ENCODE peak calls at places on chromosomes 4 and X, in eight cellular contexts. P, O, T, C, F, Y, I and M are unnamed samples.

GRCh38 chr4:10109995-10110670 is 6.5 kb downstream of the WDR1 start:
- DNase-seq in F (no peak), O (no peak), T (no peak), Y (no peak), P (no peak), C (no peak), I (no peak), M (no peak)

GRCh38 chr4:147378780-147379179 is 102.1 kb upstream of the EDNRA start:
- DNase-seq in T (no peak), C (no peak), F (no peak), Y (no peak), I (peak), O (peak), P (no peak), M (no peak)

GRCh38 chr4:85968945-85969830 is 390.7 kb downstream of the MAPK10 start:
- DNase-seq in P (peak), Y (no peak), C (peak), O (no peak), F (peak), I (peak), T (no peak), M (no peak)

GRCh38 chrX:40366661-40367060 is 214.1 kb upstream of the ATP6AP2 start:
- DNase-seq in T (no peak), Y (no peak), I (no peak), O (no peak), C (no peak), P (no peak), F (no peak), M (no peak)

GRCh38 chr4:16670726-16671125 is 227.7 kb downstream of the LDB2 start:
- DNase-seq in I (no peak), T (no peak), Y (no peak), C (no peak), F (no peak), P (no peak), O (no peak), M (no peak)

GRCh38 chr4:1061372-1061700 is 49.9 kb downstream of the FGFRL1 start:
- DNase-seq in P (no peak), C (no peak), F (no peak), I (no peak), O (no peak), Y (peak), T (no peak), M (no peak)

GRCh38 chr4:166121897-166122296 is 248.9 kb downstream of the TLL1 start:
- DNase-seq in C (no peak), T (no peak), I (no peak), P (no peak), O (no peak), Y (peak), F (no peak), M (no peak)

GRCh38 chr4:6442555-6442954 is 29.9 kb downstream of the PPP2R2C start:
- DNase-seq in T (no peak), Y (no peak), F (no peak), C (no peak), I (no peak), O (no peak), P (no peak), M (no peak)

GRCh38 chr4:581753-582361 is 5.8 kb upstream of the TMEM271 start:
- DNase-seq in I (no peak), O (no peak), P (no peak), T (no peak), Y (no peak), C (no peak), F (no peak), M (no peak)

GRCh38 chr4:7323872-7324650 is 110.7 kb downstream of the PSAPL1 start:
- DNase-seq in P (no peak), O (peak), T (peak), Y (no peak), F (no peak), C (no peak), I (peak), M (peak)

GRCh38 chr4:82268826-82269193 is 105.0 kb downstream of the HNRNPD start:
- DNase-seq in F (no peak), T (no peak), O (no peak), Y (no peak), P (no peak), C (no peak), I (no peak), M (no peak)

DNA sequence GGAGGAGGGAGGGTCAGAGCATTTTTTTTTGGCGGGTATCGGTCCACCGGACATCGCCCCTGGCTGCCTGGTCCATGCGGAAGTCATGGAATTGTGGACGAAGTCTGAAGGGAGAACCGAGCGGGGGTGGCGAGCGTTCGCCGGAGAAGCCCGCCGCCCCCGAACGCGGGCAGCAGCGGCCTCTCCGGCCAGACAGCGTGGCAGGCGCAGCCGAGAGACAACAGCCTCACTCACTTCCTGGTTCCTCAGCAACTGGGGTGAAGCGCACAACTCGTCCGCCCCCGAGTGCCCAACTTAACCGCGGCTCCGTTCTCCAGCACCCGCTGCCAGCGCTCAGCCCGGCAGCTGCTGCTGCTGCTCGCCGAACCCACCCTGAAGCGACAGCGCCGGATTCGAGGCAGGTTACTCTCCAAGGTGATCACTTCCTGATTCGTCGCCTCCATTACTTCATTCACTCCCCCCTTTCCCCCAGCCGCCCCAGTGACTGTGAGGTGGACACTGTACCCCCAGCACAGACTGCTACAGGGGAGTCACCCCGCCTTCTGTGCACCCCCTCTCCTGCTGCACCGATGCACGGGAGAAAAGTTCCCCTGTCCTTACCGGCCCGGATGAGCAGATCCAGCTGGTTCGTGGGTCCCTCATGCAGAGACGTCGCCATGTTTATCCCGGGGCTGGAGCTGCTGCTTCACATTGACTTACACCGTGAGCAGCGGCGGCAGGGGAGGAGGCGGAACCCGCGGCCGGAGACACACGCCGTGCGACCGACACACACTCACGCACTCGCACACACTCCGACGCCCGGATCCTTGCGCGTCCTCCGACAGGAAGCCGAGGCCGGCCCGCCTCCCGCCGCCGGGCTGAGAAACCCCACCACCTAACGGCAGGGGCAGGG is 68.2 kb downstream of the NOCT start:
- DNase-seq in C (peak), P (peak), T (peak), Y (peak), O (peak), F (peak), I (peak), M (peak)
- TF ChIP-seq CTCF in C (peak), P (peak), T (peak), Y (peak), O (no peak), F (peak), I (no peak), M (peak)

DNA sequence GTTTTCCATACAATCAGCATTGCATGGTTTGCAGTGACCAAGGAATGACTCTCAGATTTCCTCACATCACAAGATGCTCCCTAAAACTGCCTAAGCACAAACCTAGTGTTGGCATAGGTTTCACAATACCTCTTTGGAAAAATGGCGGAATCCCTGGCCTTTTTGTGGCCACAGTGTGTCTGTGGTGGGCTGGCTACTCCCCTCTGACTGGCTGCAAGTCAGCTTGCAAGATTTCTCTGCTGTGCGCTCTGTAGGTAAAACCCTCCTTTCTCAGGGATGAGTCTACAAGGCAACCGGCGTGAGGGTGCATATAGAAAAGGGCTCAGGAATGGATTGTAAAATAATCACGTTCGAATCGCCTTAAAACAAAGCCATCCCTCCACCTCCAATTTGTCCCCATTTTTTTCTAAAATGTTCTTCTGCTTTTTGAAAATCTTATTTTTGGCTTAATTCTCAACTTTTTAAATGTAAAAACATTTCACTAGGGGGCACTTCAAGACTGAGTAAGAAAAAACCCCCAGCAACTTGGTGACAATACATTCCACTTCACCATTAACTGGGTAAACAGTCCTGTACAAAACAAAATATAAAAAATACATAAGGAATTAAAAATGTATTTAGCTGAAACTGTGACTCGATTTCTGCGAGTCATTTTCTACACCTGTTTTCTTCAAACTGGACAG is 235.6 kb downstream of the STIM2 start:
- DNase-seq in C (no peak), Y (no peak), P (no peak), T (no peak), I (no peak), O (no peak), F (no peak), M (no peak)
- TF ChIP-seq CTCF in C (peak), Y (no peak), P (no peak), T (no peak), I (no peak), O (no peak), F (no peak), M (no peak)

DNA sequence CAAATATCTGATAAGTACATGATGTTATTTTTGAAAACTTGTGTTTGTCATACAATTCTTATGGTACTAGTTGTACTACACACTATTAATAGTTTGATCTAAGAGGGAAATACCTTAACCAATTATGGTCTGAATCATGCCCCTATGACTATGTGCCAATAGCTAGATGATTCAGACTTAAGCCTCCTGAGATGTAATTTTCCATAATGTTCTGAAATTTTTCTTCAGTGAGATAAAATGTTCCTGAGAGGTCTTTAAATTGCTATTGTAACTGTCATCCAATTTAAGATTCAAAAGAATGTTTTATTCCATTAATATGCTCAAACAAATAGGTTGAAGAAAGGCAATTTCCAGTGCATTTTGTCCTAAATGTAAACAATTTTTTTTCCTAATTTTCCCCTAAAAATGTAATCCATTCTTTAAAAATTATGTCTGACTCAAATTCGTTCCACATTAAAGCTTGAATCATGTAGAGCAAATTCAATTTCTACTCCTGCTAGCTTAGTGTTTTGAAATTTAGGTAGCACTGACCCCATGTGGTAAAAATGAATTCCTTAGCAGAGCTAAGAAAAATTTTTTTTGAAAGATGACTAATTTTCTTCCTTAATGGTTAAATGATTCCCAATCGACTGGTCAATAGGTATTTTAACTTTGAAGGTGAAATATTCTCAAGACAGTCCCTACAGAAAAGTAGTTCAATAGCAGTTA is 49.1 kb downstream of the APOOL start:
- DNase-seq in P (no peak), I (peak), T (no peak), C (no peak), Y (no peak), F (peak), O (no peak), M (no peak)
- TF ChIP-seq CTCF in P (peak), I (peak), T (no peak), C (peak), Y (no peak), F (peak), O (no peak), M (peak)

GRCh38 chr4:140858897-140859296 is 102.7 kb upstream of the TBC1D9 start:
- DNase-seq in F (no peak), T (no peak), P (no peak), C (peak), I (peak), Y (no peak), O (peak), M (peak)

GRCh38 chr4:140863187-140863586 is 107.0 kb upstream of the TBC1D9 start:
- DNase-seq in T (no peak), P (no peak), O (no peak), Y (no peak), I (no peak), F (no peak), C (no peak), M (no peak)

GRCh38 chr4:140862182-140862442 is 105.9 kb upstream of the TBC1D9 start:
- DNase-seq in F (no peak), Y (no peak), O (no peak), P (no peak), I (no peak), T (no peak), C (no peak), M (no peak)

GRCh38 chr4:140865253-140865652 is 109.1 kb upstream of the TBC1D9 start:
- DNase-seq in T (no peak), P (no peak), O (no peak), F (no peak), I (no peak), C (no peak), Y (no peak), M (no peak)

DNA sequence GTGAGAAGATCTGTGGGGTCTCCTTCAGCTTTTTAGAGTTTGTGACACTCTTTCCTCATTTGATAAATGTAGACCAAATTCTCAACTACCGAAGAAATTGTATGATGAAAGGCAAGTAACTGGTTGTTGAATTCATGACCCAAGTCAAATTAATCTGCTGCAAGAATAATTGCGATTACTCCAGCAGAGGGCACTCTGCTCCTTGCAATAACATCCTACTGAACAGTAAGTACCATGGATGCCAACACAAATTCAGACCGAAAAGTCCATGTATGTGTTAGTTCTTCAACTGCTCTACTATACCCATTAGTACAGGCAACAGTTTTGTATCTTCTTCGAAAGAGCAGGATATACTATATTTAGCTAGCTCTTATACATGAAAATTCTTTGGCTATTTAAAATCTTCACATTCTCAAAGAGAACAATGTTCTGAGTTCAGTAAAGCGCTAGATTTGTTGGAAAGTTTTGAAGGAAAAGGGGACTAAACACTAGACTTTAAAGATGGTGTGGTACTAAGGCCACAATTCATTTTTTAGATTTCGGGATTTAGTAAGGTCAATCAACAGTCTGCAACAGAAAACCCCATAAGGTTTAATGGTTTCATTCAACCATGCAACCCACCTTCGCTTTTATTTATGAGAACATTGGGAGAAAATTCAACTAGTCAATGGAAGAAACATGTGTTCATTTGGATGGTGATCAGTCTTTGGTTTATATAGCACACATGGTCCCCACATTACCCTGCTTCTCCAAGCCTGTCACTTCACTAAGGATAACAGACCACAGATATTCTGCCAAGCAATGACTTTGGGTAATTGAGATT is 105.4 kb upstream of the TBC1D9 start:
- DNase-seq in O (peak), T (no peak), I (peak), C (peak), F (peak), P (peak), Y (peak), M (peak)
- TF ChIP-seq CTCF in O (peak), T (peak), I (peak), C (peak), F (peak), P (peak), Y (peak), M (peak)

GRCh38 chr4:178577933-178578332 is 1135.7 kb upstream of the AGA start:
- DNase-seq in F (no peak), I (no peak), P (no peak), O (no peak), T (no peak), Y (no peak), C (peak), M (no peak)
- TF ChIP-seq CTCF in F (no peak), I (no peak), P (peak), O (no peak), T (no peak), Y (peak), C (peak), M (no peak)

GRCh38 chrX:142084611-142085010 is 120.5 kb downstream of the MAGEC2 start:
- DNase-seq in C (no peak), I (no peak), Y (no peak), T (no peak), F (no peak), O (no peak), P (no peak), M (no peak)

GRCh38 chrX:142089193-142089592 is 115.9 kb downstream of the MAGEC2 start:
- DNase-seq in F (peak), I (no peak), C (peak), O (no peak), P (no peak), T (no peak), Y (no peak), M (no peak)
- TF ChIP-seq CTCF in F (peak), I (no peak), C (peak), O (peak), P (no peak), T (peak), Y (peak), M (no peak)

DNA sequence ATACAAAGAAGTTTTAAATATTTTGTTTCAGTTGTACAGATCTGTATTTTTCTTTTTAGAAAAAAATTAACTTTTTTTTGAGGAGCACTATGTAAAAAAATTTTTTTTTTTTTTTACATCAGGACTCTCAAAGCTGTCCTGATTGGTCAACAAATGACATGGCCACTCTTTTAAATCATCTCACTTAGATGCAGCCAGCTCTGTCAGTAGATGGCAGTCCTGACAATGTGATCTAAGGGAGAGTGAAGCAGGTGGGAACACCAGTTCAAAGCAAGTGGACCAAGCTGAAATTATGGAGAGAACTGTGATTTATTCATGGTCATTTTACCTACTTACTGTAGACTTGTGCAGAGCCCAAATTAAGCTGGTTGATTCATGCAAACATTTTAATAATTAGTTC is 174.6 kb upstream of the GPRIN3 start:
- DNase-seq in F (peak), O (peak), P (peak), Y (no peak), I (peak), C (peak), T (no peak), M (no peak)
- TF ChIP-seq CTCF in F (peak), O (no peak), P (peak), Y (no peak), I (peak), C (peak), T (no peak), M (no peak)

GRCh38 chrX:153864561-153865320 is 21.2 kb downstream of the L1CAM start:
- DNase-seq in C (peak), T (no peak), F (no peak), O (no peak), I (no peak), Y (no peak), P (no peak), M (no peak)
- TF ChIP-seq CTCF in C (no peak), T (no peak), F (no peak), O (no peak), I (no peak), Y (no peak), P (no peak), M (no peak)